ENCODE peak calls at places on chromosomes 7 and 10, in five cellular contexts. One of them, this sample, is unnamed.

GRCh38 chr10:117619710-117620405 is 77.3 kb downstream of the EMX2 start:
- DNase-seq in sigmoid colon: no peak
- DNase-seq in ureter: peak; percentile 20
- DNase-seq in LoVo: no peak
- DNase-seq in activated effector memory CD4-positive, alpha-beta T cell treated with anti-CD3 and anti-CD28 coated beads, Interleukin-2, amount 50 U/mL, for 16 hours: no peak
- DNase-seq in this sample: no peak

GRCh38 chr10:120011359-120012132 is 119.0 kb downstream of the SEC23IP start:
- DNase-seq in sigmoid colon: no peak
- DNase-seq in ureter: no peak
- DNase-seq in LoVo: no peak
- DNase-seq in activated effector memory CD4-positive, alpha-beta T cell treated with anti-CD3 and anti-CD28 coated beads, Interleukin-2, amount 50 U/mL, for 16 hours: no peak
- DNase-seq in this sample: no peak

GRCh38 chr7:50226139-50226538 is 78.4 kb upstream of the IKZF1 start:
- DNase-seq in sigmoid colon: no peak
- DNase-seq in ureter: no peak
- DNase-seq in LoVo: no peak
- DNase-seq in activated effector memory CD4-positive, alpha-beta T cell treated with anti-CD3 and anti-CD28 coated beads, Interleukin-2, amount 50 U/mL, for 16 hours: no peak
- DNase-seq in this sample: no peak

GRCh38 chr10:34282186-34282585 is 532.9 kb downstream of the PARD3 start:
- DNase-seq in sigmoid colon: no peak
- DNase-seq in ureter: no peak
- DNase-seq in LoVo: no peak
- DNase-seq in activated effector memory CD4-positive, alpha-beta T cell treated with anti-CD3 and anti-CD28 coated beads, Interleukin-2, amount 50 U/mL, for 16 hours: no peak
- DNase-seq in this sample: no peak

GRCh38 chr7:100053201-100053600 is 3.6 kb downstream of the ZSCAN21 start:
- DNase-seq in sigmoid colon: peak; percentile 70
- DNase-seq in ureter: no peak
- DNase-seq in LoVo: peak; percentile 34
- DNase-seq in activated effector memory CD4-positive, alpha-beta T cell treated with anti-CD3 and anti-CD28 coated beads, Interleukin-2, amount 50 U/mL, for 16 hours: no peak
- DNase-seq in this sample: peak; percentile 82

GRCh38 chr7:143408686-143409551 is at the start of gene EPHA1:
- DNase-seq in sigmoid colon: no peak
- DNase-seq in ureter: no peak
- DNase-seq in LoVo: peak; percentile 95
- DNase-seq in activated effector memory CD4-positive, alpha-beta T cell treated with anti-CD3 and anti-CD28 coated beads, Interleukin-2, amount 50 U/mL, for 16 hours: peak; percentile 80
- DNase-seq in this sample: peak; percentile 91

GRCh38 chr10:15144788-15145187 is 23.7 kb downstream of the NMT2 start:
- DNase-seq in sigmoid colon: no peak
- DNase-seq in ureter: no peak
- DNase-seq in LoVo: no peak
- DNase-seq in activated effector memory CD4-positive, alpha-beta T cell treated with anti-CD3 and anti-CD28 coated beads, Interleukin-2, amount 50 U/mL, for 16 hours: no peak
- DNase-seq in this sample: no peak

GRCh38 chr10:77244746-77245145 is 392.9 kb downstream of the KCNMA1 start:
- DNase-seq in sigmoid colon: no peak
- DNase-seq in ureter: peak; percentile 52
- DNase-seq in LoVo: no peak
- DNase-seq in activated effector memory CD4-positive, alpha-beta T cell treated with anti-CD3 and anti-CD28 coated beads, Interleukin-2, amount 50 U/mL, for 16 hours: no peak
- DNase-seq in this sample: no peak

GRCh38 chr10:123614888-123615287 is 51.3 kb upstream of the GPR26 start:
- DNase-seq in sigmoid colon: no peak
- DNase-seq in ureter: peak; percentile 74
- DNase-seq in LoVo: peak; percentile 68
- DNase-seq in activated effector memory CD4-positive, alpha-beta T cell treated with anti-CD3 and anti-CD28 coated beads, Interleukin-2, amount 50 U/mL, for 16 hours: peak; percentile 75
- DNase-seq in this sample: peak; percentile 44

GRCh38 chr7:149686001-149686400 is 87.4 kb downstream of the ZNF467 start:
- DNase-seq in sigmoid colon: no peak
- DNase-seq in ureter: no peak
- DNase-seq in LoVo: no peak
- DNase-seq in activated effector memory CD4-positive, alpha-beta T cell treated with anti-CD3 and anti-CD28 coated beads, Interleukin-2, amount 50 U/mL, for 16 hours: no peak
- DNase-seq in this sample: no peak

GRCh38 chr7:141042222-141043193 is 27.8 kb upstream of the MRPS33 start:
- DNase-seq in sigmoid colon: no peak
- DNase-seq in ureter: no peak
- DNase-seq in LoVo: no peak
- DNase-seq in activated effector memory CD4-positive, alpha-beta T cell treated with anti-CD3 and anti-CD28 coated beads, Interleukin-2, amount 50 U/mL, for 16 hours: no peak
- DNase-seq in this sample: no peak